ENCODE peak calls at places on chromosomes 7 and 10, in nine cellular contexts. J, X, F, Q, R, A, E, B and W are unnamed samples.

GRCh38 chr7:5363729-5364128 is 59.9 kb downstream of the TNRC18 start:
- DNase-seq in J (no peak), X (no peak), F (no peak), Q (no peak), R (no peak), A (no peak), E (no peak), B (no peak), W (no peak)

GRCh38 chr7:94451276-94451675 is 56.6 kb downstream of the COL1A2 start:
- DNase-seq in J (no peak), X (peak; percentile 53), F (no peak), Q (no peak), R (no peak), A (no peak), E (no peak), B (no peak), W (no peak)

GRCh38 chr10:68082815-68083395 is 7.8 kb upstream of the HERC4 start:
- DNase-seq in J (peak; percentile 37), X (no peak), F (peak; percentile 56), Q (no peak), R (no peak), A (no peak), E (peak; percentile 43), B (no peak), W (no peak)

GRCh38 chr7:123864966-123865365 is 20.0 kb downstream of the HYAL4 start:
- DNase-seq in J (no peak), X (no peak), F (no peak), Q (no peak), R (no peak), A (no peak), E (no peak), B (no peak), W (no peak)

GRCh38 chr7:70082026-70082655 is 483.9 kb downstream of the AUTS2 start:
- DNase-seq in J (no peak), X (no peak), F (no peak), Q (no peak), R (no peak), A (no peak), E (peak; percentile 75), B (no peak), W (no peak)

GRCh38 chr7:150941983-150942590 is 36.0 kb downstream of the KCNH2 start:
- DNase-seq in J (peak; percentile 32), X (peak; percentile 86), F (peak; percentile 23), Q (no peak), R (peak; percentile 81), A (no peak), E (no peak), B (no peak), W (peak; percentile 59)

GRCh38 chr7:105389090-105389650 is 449 bp upstream of the SRPK2 start:
- DNase-seq in J (peak; percentile 36), X (peak; percentile 57), F (peak; percentile 67), Q (peak; percentile 21), R (no peak), A (peak; percentile 66), E (peak; percentile 45), B (peak; percentile 31), W (no peak)

GRCh38 chr10:91838199-91838598 is 40.0 kb downstream of the TNKS2 start:
- DNase-seq in J (no peak), X (no peak), F (no peak), Q (no peak), R (no peak), A (no peak), E (no peak), B (no peak), W (no peak)

GRCh38 chr10:6694447-6695155 is 114.5 kb upstream of the PRKCQ start:
- DNase-seq in J (peak; percentile 84), X (no peak), F (no peak), Q (no peak), R (no peak), A (no peak), E (peak; percentile 6), B (no peak), W (no peak)

GRCh38 chr7:56097700-56098099 is 4.9 kb upstream of the PHKG1 start:
- DNase-seq in J (peak; percentile 17), X (no peak), F (peak; percentile 87), Q (no peak), R (no peak), A (no peak), E (peak; percentile 94), B (no peak), W (no peak)

GRCh38 chr10:109726473-109726872 is 196.8 kb downstream of the XPNPEP1 start:
- DNase-seq in J (no peak), X (peak; percentile 24), F (no peak), Q (no peak), R (no peak), A (no peak), E (no peak), B (no peak), W (no peak)

GRCh38 chr7:108570146-108570755 is 577 bp downstream of the DNAJB9 start:
- DNase-seq in J (peak; percentile 47), X (peak; percentile 82), F (peak; percentile 47), Q (peak; percentile 10), R (peak; percentile 50), A (no peak), E (peak; percentile 38), B (no peak), W (peak; percentile 50)

GRCh38 chr7:157527235-157527634 is 190.4 kb downstream of the DNAJB6 start:
- DNase-seq in J (no peak), X (peak; percentile 23), F (no peak), Q (no peak), R (no peak), A (no peak), E (no peak), B (no peak), W (no peak)

GRCh38 chr10:79289801-79290200 is 57.5 kb upstream of the PPIF start:
- DNase-seq in J (no peak), X (no peak), F (no peak), Q (no peak), R (no peak), A (no peak), E (no peak), B (no peak), W (no peak)

GRCh38 chr7:151958036-151959010 is 2.1 kb downstream of the GALNTL5 start:
- DNase-seq in J (no peak), X (no peak), F (no peak), Q (no peak), R (no peak), A (no peak), E (no peak), B (no peak), W (no peak)

GRCh38 chr7:30896041-30896440 is 15.6 kb upstream of the AQP1 start:
- DNase-seq in J (no peak), X (no peak), F (peak; percentile 75), Q (no peak), R (no peak), A (no peak), E (no peak), B (no peak), W (no peak)

GRCh38 chr7:139731802-139732470 is 45.9 kb downstream of the HIPK2 start:
- DNase-seq in J (peak; percentile 90), X (peak; percentile 63), F (peak; percentile 96), Q (no peak), R (no peak), A (peak; percentile 68), E (peak; percentile 98), B (no peak), W (peak; percentile 51)

GRCh38 chr10:28426392-28427159 is 106.3 kb upstream of the WAC start:
- DNase-seq in J (no peak), X (no peak), F (no peak), Q (no peak), R (no peak), A (no peak), E (no peak), B (no peak), W (no peak)

GRCh38 chr7:34747842-34748241 is 89.8 kb downstream of the NPSR1 start:
- DNase-seq in J (no peak), X (peak; percentile 88), F (no peak), Q (no peak), R (no peak), A (no peak), E (no peak), B (no peak), W (peak; percentile 26)

GRCh38 chr10:124381011-124381591 is 37.6 kb downstream of the OAT start:
- DNase-seq in J (peak; percentile 14), X (peak; percentile 55), F (no peak), Q (no peak), R (peak; percentile 8), A (no peak), E (no peak), B (no peak), W (no peak)

GRCh38 chr7:11557627-11558026 is 274.4 kb downstream of the THSD7A start:
- DNase-seq in J (peak; percentile 35), X (peak; percentile 32), F (peak; percentile 72), Q (no peak), R (peak; percentile 65), A (no peak), E (peak; percentile 2), B (no peak), W (peak; percentile 70)

GRCh38 chr7:150778738-150779301 is 21.3 kb downstream of the TMEM176B start:
- DNase-seq in J (peak; percentile 65), X (peak; percentile 93), F (peak; percentile 76), Q (peak; percentile 67), R (peak; percentile 72), A (peak; percentile 53), E (peak; percentile 45), B (peak; percentile 53), W (peak; percentile 81)

GRCh38 chr10:33302188-33302829 is 32.2 kb downstream of the NRP1 start:
- DNase-seq in J (no peak), X (no peak), F (peak; percentile 24), Q (no peak), R (no peak), A (peak; percentile 12), E (no peak), B (no peak), W (no peak)

GRCh38 chr10:70777063-70777875 is 7.9 kb downstream of the TBATA start:
- DNase-seq in J (no peak), X (no peak), F (no peak), Q (no peak), R (no peak), A (no peak), E (no peak), B (no peak), W (no peak)

GRCh38 chr10:101158101-101159058 is 27.3 kb downstream of the TLX1 start:
- DNase-seq in J (no peak), X (no peak), F (no peak), Q (no peak), R (no peak), A (no peak), E (no peak), B (no peak), W (no peak)